ENCODE peak calls at places on chromosomes 11 and 22, in nine cellular contexts. One of them, this sample, is unnamed.

GRCh38 chr22:36084717-36085116 is 56.1 kb upstream of the RBFOX2 start:
- DNase-seq in neural progenitor cell: no peak
- DNase-seq in cardiac fibroblast: no peak
- DNase-seq in SW 1271: no peak
- DNase-seq in KG1: no peak
- DNase-seq in stimulated activated CD4-positive, alpha-beta T cell treated with anti-CD3 and anti-CD28 coated beads, Interleukin-2, amount 100 ng/mL, for 48 hours: no peak
- DNase-seq in NT2/D1: no peak
- DNase-seq in activated gamma-delta T cell: no peak
- DNase-seq in HEK293T: no peak
- DNase-seq in this sample: no peak

GRCh38 chr11:124753207-124753606 is 1.2 kb upstream of the VSIG2 start:
- DNase-seq in NT2/D1: no peak
- DNase-seq in activated gamma-delta T cell: no peak
- DNase-seq in cardiac fibroblast: no peak
- DNase-seq in HEK293T: no peak
- DNase-seq in SW 1271: no peak
- DNase-seq in neural progenitor cell: no peak
- DNase-seq in stimulated activated CD4-positive, alpha-beta T cell treated with anti-CD3 and anti-CD28 coated beads, Interleukin-2, amount 100 ng/mL, for 48 hours: no peak
- DNase-seq in KG1: no peak
- DNase-seq in this sample: no peak

GRCh38 chr11:116697639-116698038 is 75.1 kb downstream of the BUD13 start:
- DNase-seq in SW 1271: no peak
- DNase-seq in stimulated activated CD4-positive, alpha-beta T cell treated with anti-CD3 and anti-CD28 coated beads, Interleukin-2, amount 100 ng/mL, for 48 hours: no peak
- DNase-seq in cardiac fibroblast: no peak
- DNase-seq in NT2/D1: no peak
- DNase-seq in HEK293T: no peak
- DNase-seq in activated gamma-delta T cell: no peak
- DNase-seq in KG1: no peak
- DNase-seq in neural progenitor cell: no peak
- DNase-seq in this sample: no peak

GRCh38 chr22:27668828-27669797 is 132.4 kb downstream of the MN1 start:
- DNase-seq in NT2/D1: no peak
- DNase-seq in cardiac fibroblast: peak
- DNase-seq in activated gamma-delta T cell: no peak
- DNase-seq in HEK293T: no peak
- DNase-seq in neural progenitor cell: no peak
- DNase-seq in SW 1271: peak
- DNase-seq in KG1: peak
- DNase-seq in stimulated activated CD4-positive, alpha-beta T cell treated with anti-CD3 and anti-CD28 coated beads, Interleukin-2, amount 100 ng/mL, for 48 hours: no peak
- DNase-seq in this sample: peak

GRCh38 chr11:46290598-46291309 is 13.3 kb downstream of the CREB3L1 start:
- DNase-seq in SW 1271: no peak
- DNase-seq in NT2/D1: peak
- DNase-seq in cardiac fibroblast: peak
- DNase-seq in neural progenitor cell: peak
- DNase-seq in stimulated activated CD4-positive, alpha-beta T cell treated with anti-CD3 and anti-CD28 coated beads, Interleukin-2, amount 100 ng/mL, for 48 hours: no peak
- DNase-seq in activated gamma-delta T cell: no peak
- DNase-seq in KG1: no peak
- DNase-seq in HEK293T: peak
- DNase-seq in this sample: peak

GRCh38 chr11:34234086-34234740 is 123.6 kb downstream of the ABTB2 start:
- DNase-seq in neural progenitor cell: peak
- DNase-seq in stimulated activated CD4-positive, alpha-beta T cell treated with anti-CD3 and anti-CD28 coated beads, Interleukin-2, amount 100 ng/mL, for 48 hours: peak
- DNase-seq in cardiac fibroblast: peak
- DNase-seq in SW 1271: peak
- DNase-seq in KG1: peak
- DNase-seq in activated gamma-delta T cell: no peak
- DNase-seq in NT2/D1: peak
- DNase-seq in HEK293T: no peak
- DNase-seq in this sample: peak

GRCh38 chr22:50264946-50265669 is 3.6 kb upstream of the MAPK12 start:
- DNase-seq in HEK293T: no peak
- DNase-seq in SW 1271: no peak
- DNase-seq in neural progenitor cell: no peak
- DNase-seq in stimulated activated CD4-positive, alpha-beta T cell treated with anti-CD3 and anti-CD28 coated beads, Interleukin-2, amount 100 ng/mL, for 48 hours: no peak
- DNase-seq in NT2/D1: no peak
- DNase-seq in cardiac fibroblast: no peak
- DNase-seq in KG1: no peak
- DNase-seq in activated gamma-delta T cell: no peak
- DNase-seq in this sample: no peak

GRCh38 chr22:24433868-24434471 is 6.6 kb downstream of the ADORA2A start:
- DNase-seq in KG1: peak
- DNase-seq in neural progenitor cell: no peak
- DNase-seq in NT2/D1: no peak
- DNase-seq in SW 1271: no peak
- DNase-seq in cardiac fibroblast: peak
- DNase-seq in stimulated activated CD4-positive, alpha-beta T cell treated with anti-CD3 and anti-CD28 coated beads, Interleukin-2, amount 100 ng/mL, for 48 hours: no peak
- DNase-seq in HEK293T: no peak
- DNase-seq in activated gamma-delta T cell: no peak
- DNase-seq in this sample: peak

GRCh38 chr11:72975778-72976520 is 161.7 kb downstream of the ATG16L2 start:
- DNase-seq in neural progenitor cell: no peak
- DNase-seq in activated gamma-delta T cell: no peak
- DNase-seq in SW 1271: no peak
- DNase-seq in stimulated activated CD4-positive, alpha-beta T cell treated with anti-CD3 and anti-CD28 coated beads, Interleukin-2, amount 100 ng/mL, for 48 hours: no peak
- DNase-seq in NT2/D1: no peak
- DNase-seq in HEK293T: no peak
- DNase-seq in KG1: peak
- DNase-seq in cardiac fibroblast: peak
- DNase-seq in this sample: peak

GRCh38 chr22:27460596-27461347 is 340.8 kb downstream of the MN1 start:
- DNase-seq in HEK293T: no peak
- DNase-seq in neural progenitor cell: peak
- DNase-seq in cardiac fibroblast: peak
- DNase-seq in SW 1271: no peak
- DNase-seq in stimulated activated CD4-positive, alpha-beta T cell treated with anti-CD3 and anti-CD28 coated beads, Interleukin-2, amount 100 ng/mL, for 48 hours: no peak
- DNase-seq in NT2/D1: no peak
- DNase-seq in KG1: no peak
- DNase-seq in activated gamma-delta T cell: no peak
- DNase-seq in this sample: peak

GRCh38 chr11:122441702-122442092 is 213.8 kb upstream of the UBASH3B start:
- DNase-seq in KG1: no peak
- DNase-seq in activated gamma-delta T cell: no peak
- DNase-seq in HEK293T: no peak
- DNase-seq in SW 1271: no peak
- DNase-seq in neural progenitor cell: no peak
- DNase-seq in stimulated activated CD4-positive, alpha-beta T cell treated with anti-CD3 and anti-CD28 coated beads, Interleukin-2, amount 100 ng/mL, for 48 hours: no peak
- DNase-seq in cardiac fibroblast: peak
- DNase-seq in NT2/D1: no peak
- DNase-seq in this sample: no peak

GRCh38 chr22:29208879-29209623 is 3.4 kb downstream of the EMID1 start:
- DNase-seq in cardiac fibroblast: no peak
- DNase-seq in stimulated activated CD4-positive, alpha-beta T cell treated with anti-CD3 and anti-CD28 coated beads, Interleukin-2, amount 100 ng/mL, for 48 hours: no peak
- DNase-seq in activated gamma-delta T cell: no peak
- DNase-seq in neural progenitor cell: no peak
- DNase-seq in KG1: no peak
- DNase-seq in NT2/D1: no peak
- DNase-seq in HEK293T: no peak
- DNase-seq in SW 1271: no peak
- DNase-seq in this sample: no peak

GRCh38 chr11:120108154-120108784 is 29.6 kb downstream of the TRIM29 start:
- DNase-seq in activated gamma-delta T cell: peak
- DNase-seq in NT2/D1: peak
- DNase-seq in HEK293T: peak
- DNase-seq in neural progenitor cell: peak
- DNase-seq in SW 1271: peak
- DNase-seq in KG1: peak
- DNase-seq in cardiac fibroblast: peak
- DNase-seq in stimulated activated CD4-positive, alpha-beta T cell treated with anti-CD3 and anti-CD28 coated beads, Interleukin-2, amount 100 ng/mL, for 48 hours: peak
- DNase-seq in this sample: peak

GRCh38 chr22:20015971-20016733 is 471 bp downstream of the ARVCF start:
- DNase-seq in NT2/D1: no peak
- DNase-seq in neural progenitor cell: peak
- DNase-seq in stimulated activated CD4-positive, alpha-beta T cell treated with anti-CD3 and anti-CD28 coated beads, Interleukin-2, amount 100 ng/mL, for 48 hours: no peak
- DNase-seq in KG1: no peak
- DNase-seq in activated gamma-delta T cell: no peak
- DNase-seq in cardiac fibroblast: no peak
- DNase-seq in HEK293T: peak
- DNase-seq in SW 1271: peak
- DNase-seq in this sample: no peak

GRCh38 chr11:131734871-131735270 is 364.5 kb downstream of the NTM start:
- DNase-seq in NT2/D1: no peak
- DNase-seq in HEK293T: no peak
- DNase-seq in cardiac fibroblast: no peak
- DNase-seq in KG1: no peak
- DNase-seq in SW 1271: no peak
- DNase-seq in stimulated activated CD4-positive, alpha-beta T cell treated with anti-CD3 and anti-CD28 coated beads, Interleukin-2, amount 100 ng/mL, for 48 hours: no peak
- DNase-seq in neural progenitor cell: no peak
- DNase-seq in activated gamma-delta T cell: no peak
- DNase-seq in this sample: no peak

GRCh38 chr11:65791719-65792213 is 4.9 kb downstream of the OVOL1 start:
- DNase-seq in HEK293T: no peak
- DNase-seq in activated gamma-delta T cell: no peak
- DNase-seq in neural progenitor cell: no peak
- DNase-seq in SW 1271: no peak
- DNase-seq in stimulated activated CD4-positive, alpha-beta T cell treated with anti-CD3 and anti-CD28 coated beads, Interleukin-2, amount 100 ng/mL, for 48 hours: peak
- DNase-seq in cardiac fibroblast: no peak
- DNase-seq in KG1: no peak
- DNase-seq in NT2/D1: no peak
- DNase-seq in this sample: peak

GRCh38 chr11:98260983-98261382 is 759.8 kb upstream of the CNTN5 start:
- DNase-seq in KG1: no peak
- DNase-seq in cardiac fibroblast: peak
- DNase-seq in stimulated activated CD4-positive, alpha-beta T cell treated with anti-CD3 and anti-CD28 coated beads, Interleukin-2, amount 100 ng/mL, for 48 hours: no peak
- DNase-seq in HEK293T: no peak
- DNase-seq in neural progenitor cell: no peak
- DNase-seq in NT2/D1: no peak
- DNase-seq in activated gamma-delta T cell: no peak
- DNase-seq in SW 1271: no peak
- DNase-seq in this sample: no peak

GRCh38 chr11:78560826-78561484 is 13.7 kb downstream of the NARS2 start:
- DNase-seq in cardiac fibroblast: peak
- DNase-seq in neural progenitor cell: no peak
- DNase-seq in stimulated activated CD4-positive, alpha-beta T cell treated with anti-CD3 and anti-CD28 coated beads, Interleukin-2, amount 100 ng/mL, for 48 hours: no peak
- DNase-seq in SW 1271: no peak
- DNase-seq in activated gamma-delta T cell: no peak
- DNase-seq in HEK293T: no peak
- DNase-seq in KG1: no peak
- DNase-seq in NT2/D1: no peak
- DNase-seq in this sample: no peak

GRCh38 chr11:68127791-68128681 is 6.8 kb upstream of the CHKA start:
- DNase-seq in cardiac fibroblast: peak
- DNase-seq in NT2/D1: peak
- DNase-seq in KG1: no peak
- DNase-seq in neural progenitor cell: peak
- DNase-seq in SW 1271: no peak
- DNase-seq in stimulated activated CD4-positive, alpha-beta T cell treated with anti-CD3 and anti-CD28 coated beads, Interleukin-2, amount 100 ng/mL, for 48 hours: no peak
- DNase-seq in HEK293T: no peak
- DNase-seq in activated gamma-delta T cell: no peak
- DNase-seq in this sample: peak

GRCh38 chr22:25114369-25115362 is 85.0 kb upstream of the CRYBB3 start:
- DNase-seq in NT2/D1: no peak
- DNase-seq in cardiac fibroblast: no peak
- DNase-seq in KG1: no peak
- DNase-seq in SW 1271: no peak
- DNase-seq in HEK293T: no peak
- DNase-seq in stimulated activated CD4-positive, alpha-beta T cell treated with anti-CD3 and anti-CD28 coated beads, Interleukin-2, amount 100 ng/mL, for 48 hours: no peak
- DNase-seq in activated gamma-delta T cell: no peak
- DNase-seq in neural progenitor cell: peak
- DNase-seq in this sample: no peak

GRCh38 chr11:134181707-134182106 is 42.1 kb downstream of the NCAPD3 start:
- DNase-seq in neural progenitor cell: no peak
- DNase-seq in KG1: no peak
- DNase-seq in cardiac fibroblast: no peak
- DNase-seq in NT2/D1: no peak
- DNase-seq in stimulated activated CD4-positive, alpha-beta T cell treated with anti-CD3 and anti-CD28 coated beads, Interleukin-2, amount 100 ng/mL, for 48 hours: no peak
- DNase-seq in activated gamma-delta T cell: no peak
- DNase-seq in SW 1271: no peak
- DNase-seq in HEK293T: no peak
- DNase-seq in this sample: peak

GRCh38 chr11:47631473-47631872 is 10.9 kb downstream of the MTCH2 start:
- DNase-seq in stimulated activated CD4-positive, alpha-beta T cell treated with anti-CD3 and anti-CD28 coated beads, Interleukin-2, amount 100 ng/mL, for 48 hours: no peak
- DNase-seq in HEK293T: no peak
- DNase-seq in neural progenitor cell: no peak
- DNase-seq in KG1: no peak
- DNase-seq in cardiac fibroblast: peak
- DNase-seq in activated gamma-delta T cell: no peak
- DNase-seq in NT2/D1: no peak
- DNase-seq in SW 1271: no peak
- DNase-seq in this sample: no peak

GRCh38 chr22:50198624-50199017 is 2.2 kb upstream of the SELENOO start:
- DNase-seq in KG1: no peak
- DNase-seq in cardiac fibroblast: no peak
- DNase-seq in stimulated activated CD4-positive, alpha-beta T cell treated with anti-CD3 and anti-CD28 coated beads, Interleukin-2, amount 100 ng/mL, for 48 hours: no peak
- DNase-seq in NT2/D1: no peak
- DNase-seq in neural progenitor cell: no peak
- DNase-seq in activated gamma-delta T cell: no peak
- DNase-seq in HEK293T: no peak
- DNase-seq in SW 1271: no peak
- DNase-seq in this sample: no peak

GRCh38 chr22:28978863-28979799 is 82.5 kb downstream of the C22orf31 start:
- DNase-seq in cardiac fibroblast: no peak
- DNase-seq in HEK293T: no peak
- DNase-seq in activated gamma-delta T cell: no peak
- DNase-seq in KG1: no peak
- DNase-seq in stimulated activated CD4-positive, alpha-beta T cell treated with anti-CD3 and anti-CD28 coated beads, Interleukin-2, amount 100 ng/mL, for 48 hours: no peak
- DNase-seq in NT2/D1: no peak
- DNase-seq in neural progenitor cell: no peak
- DNase-seq in SW 1271: no peak
- DNase-seq in this sample: no peak

GRCh38 chr11:115425243-115425642 is 79.0 kb downstream of the CADM1 start:
- DNase-seq in SW 1271: no peak
- DNase-seq in KG1: no peak
- DNase-seq in neural progenitor cell: no peak
- DNase-seq in stimulated activated CD4-positive, alpha-beta T cell treated with anti-CD3 and anti-CD28 coated beads, Interleukin-2, amount 100 ng/mL, for 48 hours: no peak
- DNase-seq in cardiac fibroblast: no peak
- DNase-seq in HEK293T: no peak
- DNase-seq in activated gamma-delta T cell: no peak
- DNase-seq in NT2/D1: no peak
- DNase-seq in this sample: no peak

GRCh38 chr22:22784249-22785039 is 103.2 kb upstream of the IGLL5 start:
- DNase-seq in activated gamma-delta T cell: no peak
- DNase-seq in NT2/D1: no peak
- DNase-seq in KG1: no peak
- DNase-seq in SW 1271: no peak
- DNase-seq in cardiac fibroblast: no peak
- DNase-seq in stimulated activated CD4-positive, alpha-beta T cell treated with anti-CD3 and anti-CD28 coated beads, Interleukin-2, amount 100 ng/mL, for 48 hours: no peak
- DNase-seq in neural progenitor cell: no peak
- DNase-seq in HEK293T: no peak
- DNase-seq in this sample: no peak

GRCh38 chr22:45987462-45987861 is 10.5 kb upstream of the WNT7B start:
- DNase-seq in activated gamma-delta T cell: no peak
- DNase-seq in stimulated activated CD4-positive, alpha-beta T cell treated with anti-CD3 and anti-CD28 coated beads, Interleukin-2, amount 100 ng/mL, for 48 hours: no peak
- DNase-seq in SW 1271: no peak
- DNase-seq in cardiac fibroblast: no peak
- DNase-seq in HEK293T: no peak
- DNase-seq in neural progenitor cell: no peak
- DNase-seq in KG1: no peak
- DNase-seq in NT2/D1: no peak
- DNase-seq in this sample: no peak